ENCODE peak calls at places on chromosomes 11 and 22, in six cellular contexts. One of them, this sample, is unnamed.

GRCh38 chr11:128790200-128790599 is 76.9 kb downstream of the KCNJ1 start:
- DNase-seq in CD8-positive, alpha-beta T cell: no peak
- DNase-seq in uterus: no peak
- DNase-seq in NB4: no peak
- DNase-seq in fibroblast of lung: peak
- DNase-seq in transverse colon: no peak
- DNase-seq in this sample: peak

GRCh38 chr11:37712246-37712645 is 1114.2 kb upstream of the RAG2 start:
- DNase-seq in uterus: no peak
- DNase-seq in NB4: peak
- DNase-seq in CD8-positive, alpha-beta T cell: no peak
- DNase-seq in fibroblast of lung: peak
- DNase-seq in transverse colon: no peak
- DNase-seq in this sample: peak

GRCh38 chr11:40202569-40202968 is 1256.9 kb downstream of the LRRC4C start:
- DNase-seq in fibroblast of lung: no peak
- DNase-seq in uterus: no peak
- DNase-seq in CD8-positive, alpha-beta T cell: no peak
- DNase-seq in NB4: no peak
- DNase-seq in transverse colon: no peak
- DNase-seq in this sample: no peak

GRCh38 chr11:9047986-9048522 is 43.3 kb downstream of the SCUBE2 start:
- DNase-seq in transverse colon: no peak
- DNase-seq in NB4: no peak
- DNase-seq in fibroblast of lung: peak
- DNase-seq in CD8-positive, alpha-beta T cell: no peak
- DNase-seq in uterus: no peak
- DNase-seq in this sample: no peak

GRCh38 chr11:78753297-78753696 is 178.6 kb upstream of the NARS2 start:
- DNase-seq in transverse colon: no peak
- DNase-seq in CD8-positive, alpha-beta T cell: no peak
- DNase-seq in NB4: no peak
- DNase-seq in uterus: no peak
- DNase-seq in fibroblast of lung: no peak
- DNase-seq in this sample: no peak

GRCh38 chr11:18641677-18642076 is 7.5 kb upstream of the SPTY2D1 start:
- DNase-seq in NB4: no peak
- DNase-seq in transverse colon: no peak
- DNase-seq in CD8-positive, alpha-beta T cell: no peak
- DNase-seq in fibroblast of lung: no peak
- DNase-seq in uterus: no peak
- DNase-seq in this sample: no peak

GRCh38 chr11:101323997-101324396 is 194.4 kb upstream of the PGR start:
- DNase-seq in NB4: peak
- DNase-seq in uterus: no peak
- DNase-seq in CD8-positive, alpha-beta T cell: no peak
- DNase-seq in transverse colon: no peak
- DNase-seq in fibroblast of lung: no peak
- DNase-seq in this sample: no peak

GRCh38 chr22:26585104-26585790 is 4.7 kb downstream of the TPST2 start:
- DNase-seq in fibroblast of lung: peak
- DNase-seq in NB4: no peak
- DNase-seq in uterus: peak
- DNase-seq in CD8-positive, alpha-beta T cell: no peak
- DNase-seq in transverse colon: no peak
- DNase-seq in this sample: no peak

GRCh38 chr11:124643605-124644425 is 21.2 kb downstream of the TBRG1 start:
- DNase-seq in CD8-positive, alpha-beta T cell: no peak
- DNase-seq in fibroblast of lung: peak
- DNase-seq in transverse colon: no peak
- DNase-seq in uterus: no peak
- DNase-seq in NB4: no peak
- DNase-seq in this sample: no peak

GRCh38 chr11:2775083-2775625 is 75.4 kb upstream of the KCNQ1OT1 start:
- DNase-seq in NB4: no peak
- DNase-seq in uterus: no peak
- DNase-seq in transverse colon: no peak
- DNase-seq in fibroblast of lung: no peak
- DNase-seq in CD8-positive, alpha-beta T cell: no peak
- DNase-seq in this sample: no peak

GRCh38 chr11:61480936-61481335 is 27.6 kb upstream of the LRRC10B start:
- DNase-seq in CD8-positive, alpha-beta T cell: no peak
- DNase-seq in fibroblast of lung: peak
- DNase-seq in transverse colon: peak
- DNase-seq in uterus: no peak
- DNase-seq in NB4: peak
- DNase-seq in this sample: peak

GRCh38 chr11:6856871-6857270 is 6.0 kb upstream of the OR10A2 start:
- DNase-seq in fibroblast of lung: no peak
- DNase-seq in CD8-positive, alpha-beta T cell: no peak
- DNase-seq in NB4: no peak
- DNase-seq in transverse colon: no peak
- DNase-seq in uterus: no peak
- DNase-seq in this sample: no peak

GRCh38 chr22:24030186-24030702 is 19.1 kb downstream of the CABIN1 start:
- DNase-seq in fibroblast of lung: no peak
- DNase-seq in NB4: no peak
- DNase-seq in CD8-positive, alpha-beta T cell: no peak
- DNase-seq in uterus: no peak
- DNase-seq in transverse colon: no peak
- DNase-seq in this sample: no peak

GRCh38 chr11:112770487-112770886 is 190.7 kb upstream of the NCAM1 start:
- DNase-seq in fibroblast of lung: no peak
- DNase-seq in NB4: no peak
- DNase-seq in CD8-positive, alpha-beta T cell: no peak
- DNase-seq in transverse colon: no peak
- DNase-seq in uterus: no peak
- DNase-seq in this sample: no peak

GRCh38 chr11:15710593-15711260 is 596.0 kb downstream of the INSC start:
- DNase-seq in NB4: no peak
- DNase-seq in CD8-positive, alpha-beta T cell: no peak
- DNase-seq in uterus: no peak
- DNase-seq in fibroblast of lung: no peak
- DNase-seq in transverse colon: no peak
- DNase-seq in this sample: no peak

GRCh38 chr11:131418214-131418613 is 47.8 kb downstream of the NTM start:
- DNase-seq in CD8-positive, alpha-beta T cell: no peak
- DNase-seq in NB4: no peak
- DNase-seq in uterus: no peak
- DNase-seq in fibroblast of lung: no peak
- DNase-seq in transverse colon: no peak
- DNase-seq in this sample: peak

GRCh38 chr11:26974068-26974790 is 19.7 kb upstream of the FIBIN start:
- DNase-seq in fibroblast of lung: peak
- DNase-seq in NB4: no peak
- DNase-seq in CD8-positive, alpha-beta T cell: no peak
- DNase-seq in transverse colon: no peak
- DNase-seq in uterus: no peak
- DNase-seq in this sample: no peak

GRCh38 chr22:24106385-24107381 is 74.6 kb upstream of the SUSD2 start:
- DNase-seq in NB4: peak
- DNase-seq in transverse colon: peak
- DNase-seq in fibroblast of lung: peak
- DNase-seq in uterus: peak
- DNase-seq in CD8-positive, alpha-beta T cell: peak
- DNase-seq in this sample: peak

GRCh38 chr11:8183136-8183535 is 14.3 kb upstream of the RIC3 start:
- DNase-seq in NB4: no peak
- DNase-seq in fibroblast of lung: no peak
- DNase-seq in transverse colon: no peak
- DNase-seq in uterus: no peak
- DNase-seq in CD8-positive, alpha-beta T cell: no peak
- DNase-seq in this sample: no peak

GRCh38 chr11:67252831-67253239 is 13.4 kb upstream of the GRK2 start:
- DNase-seq in fibroblast of lung: peak
- DNase-seq in uterus: no peak
- DNase-seq in NB4: peak
- DNase-seq in CD8-positive, alpha-beta T cell: no peak
- DNase-seq in transverse colon: no peak
- DNase-seq in this sample: peak

GRCh38 chr11:69122642-69123431 is 32.9 kb upstream of the SMIM38 start:
- DNase-seq in CD8-positive, alpha-beta T cell: peak
- DNase-seq in NB4: peak
- DNase-seq in transverse colon: peak
- DNase-seq in uterus: no peak
- DNase-seq in fibroblast of lung: peak
- DNase-seq in this sample: peak
- H3K4me3 ChIP-seq in CD8-positive, alpha-beta T cell: peak
- H3K4me3 ChIP-seq in NB4: no peak
- H3K4me3 ChIP-seq in transverse colon: peak
- H3K4me3 ChIP-seq in uterus: no peak
- H3K4me3 ChIP-seq in fibroblast of lung: no peak
- H3K4me3 ChIP-seq in this sample: peak

GRCh38 chr22:49824936-49825335 is 2.7 kb downstream of the BRD1 start:
- DNase-seq in CD8-positive, alpha-beta T cell: no peak
- DNase-seq in fibroblast of lung: no peak
- DNase-seq in transverse colon: no peak
- DNase-seq in uterus: no peak
- DNase-seq in NB4: no peak
- DNase-seq in this sample: no peak
- H3K4me3 ChIP-seq in CD8-positive, alpha-beta T cell: no peak
- H3K4me3 ChIP-seq in fibroblast of lung: peak
- H3K4me3 ChIP-seq in transverse colon: peak
- H3K4me3 ChIP-seq in uterus: no peak
- H3K4me3 ChIP-seq in NB4: peak
- H3K4me3 ChIP-seq in this sample: no peak

DNA sequence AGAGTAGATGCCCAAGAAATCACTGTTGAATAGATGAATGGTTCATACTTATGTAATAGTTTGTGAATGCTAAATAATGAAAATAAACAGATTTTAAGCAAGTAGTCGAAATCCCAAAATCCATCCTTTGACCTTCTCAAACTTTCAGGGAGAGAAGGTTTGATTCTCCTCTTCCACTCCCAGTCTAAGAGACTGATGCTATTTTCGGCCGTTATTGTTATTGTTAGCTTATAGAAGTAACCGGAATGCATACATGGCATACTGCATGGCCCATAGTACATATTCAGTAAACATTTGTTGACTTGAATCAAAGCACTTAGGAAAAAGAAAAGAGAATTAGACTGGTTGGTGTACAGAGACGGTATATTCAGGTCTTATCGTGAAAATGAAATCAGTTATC is 76.6 kb downstream of the NAV2 start:
- DNase-seq in fibroblast of lung: no peak
- DNase-seq in NB4: no peak
- DNase-seq in uterus: no peak
- DNase-seq in CD8-positive, alpha-beta T cell: no peak
- DNase-seq in transverse colon: no peak
- DNase-seq in this sample: no peak
- H3K4me3 ChIP-seq in fibroblast of lung: no peak
- H3K4me3 ChIP-seq in NB4: no peak
- H3K4me3 ChIP-seq in uterus: no peak
- H3K4me3 ChIP-seq in CD8-positive, alpha-beta T cell: no peak
- H3K4me3 ChIP-seq in transverse colon: no peak
- H3K4me3 ChIP-seq in this sample: no peak

GRCh38 chr11:823441-824291 is 4.1 kb upstream of the CRACR2B start:
- DNase-seq in transverse colon: no peak
- DNase-seq in fibroblast of lung: no peak
- DNase-seq in NB4: no peak
- DNase-seq in uterus: no peak
- DNase-seq in CD8-positive, alpha-beta T cell: no peak
- DNase-seq in this sample: no peak

GRCh38 chr11:819129-819931 is 616 bp downstream of the PNPLA2 start:
- DNase-seq in uterus: peak
- DNase-seq in CD8-positive, alpha-beta T cell: peak
- DNase-seq in transverse colon: peak
- DNase-seq in fibroblast of lung: peak
- DNase-seq in NB4: peak
- DNase-seq in this sample: peak

GRCh38 chr11:819943-820649 is 1.4 kb downstream of the PNPLA2 start:
- DNase-seq in transverse colon: peak
- DNase-seq in CD8-positive, alpha-beta T cell: peak
- DNase-seq in NB4: peak
- DNase-seq in uterus: peak
- DNase-seq in fibroblast of lung: peak
- DNase-seq in this sample: peak

GRCh38 chr11:820655-821512 is 2.2 kb downstream of the PNPLA2 start:
- DNase-seq in transverse colon: peak
- DNase-seq in uterus: no peak
- DNase-seq in CD8-positive, alpha-beta T cell: no peak
- DNase-seq in NB4: peak
- DNase-seq in fibroblast of lung: peak
- DNase-seq in this sample: no peak

DNA sequence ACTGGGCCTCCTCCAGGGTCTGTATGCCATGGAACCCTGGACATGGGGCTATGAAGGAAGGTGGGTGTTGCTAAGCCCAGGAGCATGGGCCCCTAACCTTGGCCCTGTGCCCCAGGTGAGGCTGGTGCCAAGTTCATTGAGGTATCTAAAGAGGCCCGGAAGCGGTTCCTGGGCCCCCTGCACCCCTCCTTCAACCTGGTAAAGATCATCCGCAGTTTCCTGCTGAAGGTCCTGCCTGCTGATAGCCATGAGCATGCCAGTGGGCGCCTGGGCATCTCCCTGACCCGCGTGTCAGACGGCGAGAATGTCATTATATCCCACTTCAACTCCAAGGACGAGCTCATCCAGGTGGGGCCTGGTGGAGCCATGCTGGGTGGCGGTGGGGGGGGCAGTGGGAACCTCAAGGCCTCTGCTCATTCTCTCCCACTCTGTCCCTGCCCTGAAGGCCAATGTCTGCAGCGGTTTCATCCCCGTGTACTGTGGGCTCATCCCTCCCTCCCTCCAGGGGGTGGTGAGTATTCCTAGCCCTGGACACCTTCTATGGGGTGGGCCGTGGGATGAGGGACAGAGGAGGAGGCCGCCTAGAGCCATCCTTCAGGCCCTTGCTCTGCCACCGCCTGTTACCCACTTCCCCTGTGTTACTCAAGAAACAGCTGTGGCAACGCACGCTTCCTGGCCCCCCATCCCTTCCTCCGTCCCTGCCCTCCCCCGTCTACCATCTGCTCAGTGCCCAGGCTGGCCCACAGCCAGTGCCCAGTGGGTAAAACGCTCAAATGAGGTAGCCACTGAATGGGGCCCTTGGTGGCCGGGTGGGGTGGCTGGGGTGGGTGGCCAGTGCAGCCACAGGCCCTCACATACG is 3.0 kb downstream of the PNPLA2 start:
- DNase-seq in transverse colon: no peak
- DNase-seq in uterus: no peak
- DNase-seq in NB4: peak
- DNase-seq in fibroblast of lung: no peak
- DNase-seq in CD8-positive, alpha-beta T cell: no peak
- DNase-seq in this sample: no peak
- H3K4me3 ChIP-seq in transverse colon: peak
- H3K4me3 ChIP-seq in uterus: no peak
- H3K4me3 ChIP-seq in NB4: peak
- H3K4me3 ChIP-seq in fibroblast of lung: no peak
- H3K4me3 ChIP-seq in CD8-positive, alpha-beta T cell: no peak
- H3K4me3 ChIP-seq in this sample: no peak